ENCODE peak calls at places on chromosomes 4 and X, in nine cellular contexts. P is activated CD4-positive, alpha-beta T cell treated with anti-CD3 and anti-CD28 coated beads for 24 hours; C is naive B cell; O is activated B cell treated with CpG ODN at 0.5 μM for 24 hours; B is WTC11; F is RKO; I is activated gamma-delta T cell; X is AG04450; R is fibroblast of mammary gland. M is an unnamed sample.

GRCh38 chr4:173167793-173168395 is 717 bp upstream of the GALNT7 start:
- DNase-seq in P (no peak), C (peak), O (peak), B (peak), F (peak), I (peak), X (no peak), R (peak), M (peak)

GRCh38 chrX:39981946-39982345 is 115.8 kb downstream of the BCOR start:
- DNase-seq in P (no peak), C (no peak), O (no peak), B (no peak), F (no peak), I (no peak), X (no peak), R (no peak), M (no peak)

GRCh38 chr4:16259531-16260246 is 33.4 kb upstream of the TAPT1 start:
- DNase-seq in P (peak), C (no peak), O (no peak), B (no peak), F (no peak), I (no peak), X (no peak), R (peak), M (peak)

GRCh38 chr4:174880001-174880400 is 38.2 kb upstream of the ADAM29 start:
- DNase-seq in P (no peak), C (no peak), O (no peak), B (no peak), F (no peak), I (no peak), X (no peak), R (no peak), M (no peak)

GRCh38 chr4:143381171-143382118 is 44.8 kb downstream of the GAB1 start:
- DNase-seq in P (no peak), C (no peak), O (no peak), B (no peak), F (peak), I (no peak), X (peak), R (peak), M (peak)

GRCh38 chr4:2354127-2354526 is 64.3 kb downstream of the ZFYVE28 start:
- DNase-seq in P (no peak), C (no peak), O (no peak), B (peak), F (no peak), I (no peak), X (no peak), R (peak), M (peak)

GRCh38 chr4:82043081-82043808 is 330.5 kb downstream of the HNRNPD start:
- DNase-seq in P (no peak), C (no peak), O (no peak), B (peak), F (no peak), I (no peak), X (no peak), R (no peak), M (no peak)

GRCh38 chrX:134604701-134605271 is 53.5 kb downstream of the PLAC1 start:
- DNase-seq in P (no peak), C (no peak), O (no peak), B (no peak), F (no peak), I (no peak), X (no peak), R (peak), M (peak)

GRCh38 chr4:186249785-186250739 is 15.9 kb upstream of the F11 start:
- DNase-seq in P (no peak), C (no peak), O (no peak), B (no peak), F (no peak), I (no peak), X (peak), R (peak), M (peak)

GRCh38 chr4:56104188-56104587 is 155.4 kb downstream of the CEP135 start:
- DNase-seq in P (no peak), C (no peak), O (no peak), B (no peak), F (no peak), I (no peak), X (no peak), R (no peak), M (no peak)

GRCh38 chr4:170687751-170688150 is 598.0 kb upstream of the AADAT start:
- DNase-seq in P (no peak), C (no peak), O (no peak), B (peak), F (no peak), I (no peak), X (no peak), R (no peak), M (no peak)

GRCh38 chr4:183337833-183338232 is 15.6 kb upstream of the CLDN24 start:
- DNase-seq in P (no peak), C (no peak), O (no peak), B (no peak), F (no peak), I (no peak), X (no peak), R (no peak), M (no peak)